ENCODE peak calls at places on chromosomes 13 and 19, in eight cellular contexts. A, S, O, M, R, D, G and U are unnamed samples.

GRCh38 chr13:50309200-50309848 is 294.1 kb downstream of the KCNRG start:
- DNase-seq in A (no peak), S (no peak), O (no peak), M (no peak), R (no peak), D (no peak), G (no peak), U (no peak)

GRCh38 chr19:33689886-33690285 is 68.1 kb downstream of the CHST8 start:
- DNase-seq in A (no peak), S (peak), O (no peak), M (no peak), R (no peak), D (no peak), G (no peak), U (no peak)

GRCh38 chr19:13082192-13083007 is 20.3 kb downstream of the LYL1 start:
- DNase-seq in A (no peak), S (no peak), O (peak), M (no peak), R (no peak), D (no peak), G (no peak), U (no peak)

GRCh38 chr13:73138276-73138950 is 79.6 kb downstream of the KLF5 start:
- DNase-seq in A (no peak), S (no peak), O (peak), M (no peak), R (no peak), D (peak), G (no peak), U (peak)

GRCh38 chr19:4130635-4131438 is 6.9 kb upstream of the MAP2K2 start:
- DNase-seq in A (no peak), S (peak), O (peak), M (no peak), R (no peak), D (peak), G (no peak), U (no peak)

GRCh38 chr19:1875646-1876493 is 9.4 kb downstream of the ABHD17A start:
- DNase-seq in A (no peak), S (peak), O (peak), M (peak), R (peak), D (peak), G (peak), U (peak)

GRCh38 chr19:38250821-38251563 is 5.2 kb downstream of the PPP1R14A start:
- DNase-seq in A (no peak), S (peak), O (no peak), M (peak), R (no peak), D (no peak), G (no peak), U (peak)

GRCh38 chr13:26168276-26168814 is 53.8 kb downstream of the RNF6 start:
- DNase-seq in A (no peak), S (no peak), O (peak), M (no peak), R (no peak), D (no peak), G (no peak), U (no peak)

GRCh38 chr19:18278521-18279265 is 2.7 kb downstream of the JUND start:
- DNase-seq in A (no peak), S (no peak), O (no peak), M (no peak), R (peak), D (no peak), G (no peak), U (peak)

GRCh38 chr13:31909889-31910551 is 121.6 kb upstream of the FRY start:
- DNase-seq in A (no peak), S (no peak), O (peak), M (no peak), R (peak), D (peak), G (peak), U (peak)

GRCh38 chr13:111519490-111520170 is 199.2 kb downstream of the TEX29 start:
- DNase-seq in A (no peak), S (no peak), O (no peak), M (no peak), R (no peak), D (no peak), G (no peak), U (no peak)

GRCh38 chr19:13887529-13887928 is 10.6 kb downstream of the NANOS3 start:
- DNase-seq in A (peak), S (no peak), O (peak), M (no peak), R (no peak), D (no peak), G (no peak), U (no peak)

GRCh38 chr19:17777840-17778620 is 16.9 kb upstream of the B3GNT3 start:
- DNase-seq in A (no peak), S (peak), O (peak), M (peak), R (no peak), D (no peak), G (peak), U (peak)

GRCh38 chr13:53142301-53142700 is 113.7 kb downstream of the OLFM4 start:
- DNase-seq in A (no peak), S (no peak), O (peak), M (no peak), R (no peak), D (no peak), G (no peak), U (no peak)

GRCh38 chr13:99124046-99124400 is 76.6 kb upstream of the UBAC2 start:
- DNase-seq in A (no peak), S (no peak), O (no peak), M (no peak), R (no peak), D (no peak), G (no peak), U (no peak)

GRCh38 chr19:39532233-39533002 is at the start of gene EID2B:
- DNase-seq in A (peak), S (peak), O (peak), M (peak), R (peak), D (peak), G (peak), U (peak)

GRCh38 chr19:10720607-10721125 is 2.8 kb downstream of the DNM2 start:
- DNase-seq in A (no peak), S (no peak), O (no peak), M (no peak), R (no peak), D (no peak), G (no peak), U (no peak)

GRCh38 chr19:10717356-10718204 is at the start of gene DNM2:
- DNase-seq in A (peak), S (peak), O (peak), M (peak), R (peak), D (peak), G (peak), U (peak)

GRCh38 chr19:10719466-10719961 is 1.6 kb downstream of the DNM2 start:
- DNase-seq in A (no peak), S (peak), O (no peak), M (no peak), R (no peak), D (no peak), G (no peak), U (no peak)

GRCh38 chr19:10718205-10719196 is 622 bp downstream of the DNM2 start:
- DNase-seq in A (no peak), S (peak), O (peak), M (peak), R (peak), D (no peak), G (no peak), U (peak)

DNA sequence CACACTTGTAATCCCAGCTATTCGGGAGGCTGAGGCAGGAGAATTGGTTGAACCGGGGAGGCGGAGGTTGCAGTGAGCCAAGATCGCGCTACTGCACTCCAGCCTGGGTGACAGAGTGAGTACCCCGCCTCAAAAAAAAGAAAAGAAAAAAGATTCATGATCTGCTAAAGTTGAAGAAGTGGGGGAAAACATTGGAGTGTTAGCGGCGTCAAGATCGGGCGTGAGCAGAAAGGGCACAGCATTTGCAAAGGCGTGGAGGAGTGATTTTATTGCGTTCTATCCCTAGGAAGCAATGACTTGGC is 874 bp upstream of the DNM2 start:
- DNase-seq in A (no peak), S (no peak), O (no peak), M (no peak), R (no peak), D (no peak), G (no peak), U (no peak)
- H3K4me3 ChIP-seq in A (peak), S (no peak), O (peak), M (peak), R (peak), D (peak), G (no peak), U (peak)

DNA sequence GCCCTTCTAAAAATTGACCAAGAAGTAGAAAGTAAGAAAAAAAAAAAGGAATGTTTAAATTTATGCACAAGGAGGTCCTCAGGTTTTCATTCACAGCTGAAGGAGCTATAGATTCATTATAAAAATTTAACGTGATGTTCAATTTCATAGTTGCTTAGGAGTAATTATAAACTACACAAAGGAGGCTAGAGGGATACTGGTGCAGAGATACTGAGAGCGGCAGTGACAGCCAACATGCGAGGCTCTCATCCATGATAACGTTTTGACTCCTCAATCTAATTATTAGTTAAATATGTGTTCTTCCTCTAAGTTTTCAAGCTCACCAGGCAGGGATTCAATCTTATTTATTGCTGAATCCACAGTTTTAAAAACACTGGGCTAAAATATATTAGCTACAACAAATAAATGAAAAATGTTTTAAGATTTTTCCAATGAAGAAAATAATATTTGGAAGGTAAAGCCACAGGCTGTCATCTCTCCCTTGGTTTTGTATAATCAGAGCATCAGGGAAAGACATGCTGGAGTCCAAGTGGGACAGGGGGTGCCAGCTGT is 49.8 kb upstream of the TRPC4 start:
- DNase-seq in A (no peak), S (no peak), O (no peak), M (no peak), R (no peak), D (no peak), G (no peak), U (no peak)
- H3K4me3 ChIP-seq in A (no peak), S (no peak), O (no peak), M (peak), R (no peak), D (no peak), G (no peak), U (no peak)

GRCh38 chr19:50717026-50717723 is 2.4 kb downstream of the SHANK1 start:
- DNase-seq in A (no peak), S (no peak), O (no peak), M (no peak), R (no peak), D (no peak), G (no peak), U (no peak)
- H3K4me3 ChIP-seq in A (no peak), S (no peak), O (no peak), M (no peak), R (no peak), D (no peak), G (no peak), U (no peak)

DNA sequence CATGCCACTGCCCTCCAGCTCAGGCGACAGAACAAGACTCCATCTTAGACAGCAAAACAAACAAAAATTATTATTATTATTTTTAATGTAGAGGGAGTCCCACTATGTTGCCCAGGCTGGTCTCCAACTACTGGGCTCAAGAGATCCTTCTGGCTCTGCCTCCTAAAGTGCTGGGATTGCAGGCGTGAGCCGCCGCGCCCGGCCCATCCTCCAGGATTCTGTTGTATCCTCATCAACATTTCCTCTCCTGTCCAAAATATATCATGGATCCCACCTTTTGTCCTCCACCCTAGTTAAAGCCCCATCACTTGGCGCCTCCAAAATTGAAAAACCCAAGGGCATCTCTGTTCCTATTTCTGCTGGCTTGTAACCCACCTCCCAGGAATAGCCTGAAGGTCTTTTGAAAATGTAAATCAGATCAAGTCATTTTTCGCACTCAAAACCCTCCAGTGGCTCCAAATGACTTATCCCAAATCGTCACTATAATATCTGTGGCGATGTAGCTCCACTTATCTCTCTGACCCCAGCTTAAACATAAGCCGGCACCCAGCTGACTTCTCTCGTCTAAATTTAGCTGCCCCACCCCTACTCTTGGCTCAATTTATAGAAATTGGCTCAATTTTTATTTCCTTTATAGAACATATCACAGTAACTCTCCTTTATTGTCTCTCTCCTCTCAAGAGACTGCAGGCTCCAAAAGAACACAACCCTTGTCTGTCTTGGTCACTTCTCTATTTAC is 1.1 kb downstream of the ZNF784 start:
- DNase-seq in A (no peak), S (no peak), O (no peak), M (no peak), R (no peak), D (no peak), G (no peak), U (no peak)
- H3K4me3 ChIP-seq in A (no peak), S (no peak), O (no peak), M (peak), R (no peak), D (no peak), G (peak), U (no peak)

GRCh38 chr13:24272452-24273161 is 36.8 kb upstream of the C1QTNF9 start:
- DNase-seq in A (no peak), S (peak), O (no peak), M (peak), R (no peak), D (no peak), G (no peak), U (peak)
- H3K4me3 ChIP-seq in A (peak), S (peak), O (no peak), M (peak), R (peak), D (peak), G (no peak), U (no peak)

GRCh38 chr13:106917024-106917491 is 349.1 kb upstream of the ARGLU1 start:
- DNase-seq in A (no peak), S (no peak), O (no peak), M (peak), R (no peak), D (no peak), G (no peak), U (peak)
- H3K4me3 ChIP-seq in A (peak), S (no peak), O (peak), M (peak), R (no peak), D (no peak), G (no peak), U (no peak)

GRCh38 chr13:55783841-55784240 is 1356.9 kb upstream of the PRR20A start:
- DNase-seq in A (no peak), S (no peak), O (no peak), M (no peak), R (no peak), D (no peak), G (no peak), U (no peak)
- H3K4me3 ChIP-seq in A (no peak), S (no peak), O (no peak), M (no peak), R (no peak), D (no peak), G (no peak), U (no peak)